ENCODE peak calls at places on chromosomes 13 and 19, in six cellular contexts. E is HS-27A, M is amygdala, X is bronchial epithelial cell, B is Caco-2, R is ELR. L is an unnamed sample.
A peak's percentile ranks its signal among the peaks of the same experiment; 100 is the strongest.

GRCh38 chr13:21034602-21035190 is 26.7 kb downstream of the LATS2 start:
- DNase-seq in E (no peak), B (no peak), X (no peak), M (no peak), R (no peak), L (no peak)

GRCh38 chr13:40063278-40063698 is 407.8 kb downstream of the COG6 start:
- DNase-seq in X (no peak), B (no peak), R (no peak), E (no peak), M (no peak), L (peak; percentile 15)

GRCh38 chr13:50990540-50991506 is 81.2 kb downstream of the RNASEH2B start:
- DNase-seq in M (peak; percentile 59), R (peak; percentile 46), E (no peak), X (no peak), B (no peak), L (peak; percentile 95)

GRCh38 chr13:23620613-23621315 is 50.6 kb downstream of the TNFRSF19 start:
- DNase-seq in E (no peak), M (no peak), B (no peak), R (no peak), X (no peak), L (no peak)

GRCh38 chr13:49693191-49693733 is 2.0 kb upstream of the EBPL start:
- DNase-seq in B (no peak), R (peak; percentile 42), X (peak; percentile 47), E (no peak), M (no peak), L (no peak)

GRCh38 chr19:48780684-48781391 is 25.5 kb downstream of the FGF21 start:
- DNase-seq in R (peak; percentile 76), E (no peak), X (peak; percentile 32), B (peak; percentile 77), M (no peak), L (no peak)

GRCh38 chr19:498591-498950 is 2.3 kb downstream of the MADCAM1 start:
- DNase-seq in E (no peak), B (no peak), M (no peak), R (no peak), X (no peak), L (no peak)

GRCh38 chr13:33838567-33839131 is 20.7 kb downstream of the RFC3 start:
- DNase-seq in R (no peak), B (no peak), M (no peak), X (no peak), E (no peak), L (no peak)

GRCh38 chr13:112657850-112658445 is 31.9 kb upstream of the ATP11A start:
- DNase-seq in R (peak; percentile 84), X (peak; percentile 74), E (no peak), B (no peak), M (no peak), L (no peak)

GRCh38 chr13:64078480-64078936 is 2662.9 kb upstream of the PCDH20 start:
- DNase-seq in E (no peak), M (no peak), B (no peak), R (no peak), X (no peak), L (no peak)

GRCh38 chr19:12786149-12786870 is 5.0 kb upstream of the JUNB start:
- DNase-seq in M (peak; percentile 60), E (no peak), B (no peak), R (no peak), X (no peak), L (no peak)

GRCh38 chr13:36297259-36297599 is 385 bp downstream of the CCDC169 start:
- DNase-seq in B (no peak), M (no peak), R (peak; percentile 64), E (no peak), X (peak; percentile 31), L (no peak)

GRCh38 chr19:12782424-12783225 is 7.3 kb upstream of the HOOK2 start:
- DNase-seq in X (no peak), E (no peak), B (peak; percentile 81), R (peak; percentile 84), M (peak; percentile 92), L (peak; percentile 93)

L was measured in G401.